ENCODE peak calls at places on chromosomes 7 and 10, in seven cellular contexts. E, K, J, T, G, X and S are unnamed samples.

GRCh38 chr10:2938869-2939268 is 128.5 kb upstream of the PFKP start:
- DNase-seq in E (peak), K (no peak), J (no peak), T (no peak), G (no peak), X (peak), S (peak)

GRCh38 chr7:158044156-158044823 is 543.3 kb downstream of the PTPRN2 start:
- DNase-seq in E (no peak), K (no peak), J (no peak), T (no peak), G (no peak), X (no peak), S (no peak)

GRCh38 chr7:22142593-22142992 is 196.9 kb upstream of the CDCA7L start:
- DNase-seq in E (no peak), K (no peak), J (no peak), T (no peak), G (no peak), X (no peak), S (no peak)

GRCh38 chr7:107230334-107230733 is 61.5 kb downstream of the HBP1 start:
- DNase-seq in E (no peak), K (no peak), J (no peak), T (no peak), G (no peak), X (no peak), S (no peak)

GRCh38 chr7:132882714-132883428 is 199.0 kb downstream of the CHCHD3 start:
- DNase-seq in E (no peak), K (no peak), J (no peak), T (no peak), G (no peak), X (no peak), S (no peak)

GRCh38 chr7:8190121-8190895 is 71.7 kb downstream of the ICA1 start:
- DNase-seq in E (peak), K (no peak), J (no peak), T (no peak), G (no peak), X (peak), S (peak)

GRCh38 chr7:50508471-50508943 is 56.7 kb downstream of the DDC start:
- DNase-seq in E (no peak), K (no peak), J (no peak), T (no peak), G (no peak), X (no peak), S (no peak)

GRCh38 chr10:28734940-28735759 is 57.8 kb downstream of the BAMBI start:
- DNase-seq in E (peak), K (no peak), J (no peak), T (no peak), G (peak), X (peak), S (peak)

GRCh38 chr7:157528785-157529341 is 192.1 kb downstream of the DNAJB6 start:
- DNase-seq in E (no peak), K (no peak), J (no peak), T (no peak), G (no peak), X (no peak), S (no peak)

GRCh38 chr10:111968624-111969023 is 214.9 kb downstream of the GPAM start:
- DNase-seq in E (peak), K (no peak), J (no peak), T (no peak), G (no peak), X (no peak), S (no peak)

GRCh38 chr10:71852335-71852937 is 1.4 kb upstream of the PSAP start:
- DNase-seq in E (no peak), K (peak), J (peak), T (no peak), G (no peak), X (no peak), S (no peak)

GRCh38 chr7:39709768-39710291 is 86.5 kb downstream of the RALA start:
- DNase-seq in E (peak), K (peak), J (no peak), T (no peak), G (no peak), X (peak), S (no peak)

GRCh38 chr10:44902838-44903545 is 8.1 kb upstream of the TMEM72 start:
- DNase-seq in E (no peak), K (no peak), J (no peak), T (no peak), G (no peak), X (no peak), S (no peak)

GRCh38 chr10:43852141-43852540 is 203.5 kb upstream of the ZNF32 start:
- DNase-seq in E (no peak), K (no peak), J (no peak), T (no peak), G (no peak), X (no peak), S (no peak)

GRCh38 chr10:43313901-43314300 is 47.0 kb upstream of the RASGEF1A start:
- DNase-seq in E (no peak), K (no peak), J (no peak), T (no peak), G (no peak), X (no peak), S (no peak)

GRCh38 chr7:45078199-45078681 is 10.5 kb downstream of the NACAD start:
- DNase-seq in E (no peak), K (no peak), J (no peak), T (no peak), G (no peak), X (no peak), S (no peak)

GRCh38 chr10:97207131-97207530 is 21.4 kb upstream of the SLIT1 start:
- DNase-seq in E (no peak), K (no peak), J (no peak), T (no peak), G (no peak), X (no peak), S (no peak)

GRCh38 chr10:17249820-17250219 is 21.8 kb downstream of the VIM start:
- DNase-seq in E (peak), K (no peak), J (no peak), T (no peak), G (no peak), X (peak), S (no peak)

GRCh38 chr10:580796-581195 is 108.7 kb downstream of the DIP2C start:
- DNase-seq in E (peak), K (no peak), J (no peak), T (no peak), G (no peak), X (peak), S (peak)

GRCh38 chr7:43303740-43304241 is 191.3 kb downstream of the HECW1 start:
- DNase-seq in E (no peak), K (no peak), J (no peak), T (no peak), G (no peak), X (peak), S (no peak)

GRCh38 chr7:77466455-77466854 is 50.3 kb upstream of the GSAP start:
- DNase-seq in E (no peak), K (no peak), J (no peak), T (no peak), G (no peak), X (no peak), S (no peak)

GRCh38 chr10:112087953-112088352 is 95.6 kb downstream of the GPAM start:
- DNase-seq in E (no peak), K (no peak), J (no peak), T (no peak), G (no peak), X (no peak), S (no peak)

GRCh38 chr10:92760609-92761008 is 70.9 kb downstream of the HHEX start:
- DNase-seq in E (peak), K (no peak), J (no peak), T (no peak), G (no peak), X (peak), S (peak)

GRCh38 chr7:149720372-149721083 is 52.9 kb downstream of the ZNF467 start:
- DNase-seq in E (no peak), K (peak), J (no peak), T (no peak), G (no peak), X (no peak), S (no peak)

GRCh38 chr10:36547965-36548364 is 577.4 kb upstream of the ANKRD30A start:
- DNase-seq in E (no peak), K (no peak), J (no peak), T (no peak), G (no peak), X (no peak), S (no peak)

GRCh38 chr7:109309790-109310189 is 740.1 kb downstream of the DNAJB9 start:
- DNase-seq in E (no peak), K (no peak), J (no peak), T (no peak), G (no peak), X (no peak), S (no peak)

GRCh38 chr7:18064242-18064838 is 36.7 kb upstream of the PRPS1L1 start:
- DNase-seq in E (peak), K (no peak), J (no peak), T (no peak), G (no peak), X (peak), S (no peak)

GRCh38 chr7:78765985-78766729 is 687.3 kb downstream of the MAGI2 start:
- DNase-seq in E (peak), K (no peak), J (no peak), T (no peak), G (no peak), X (no peak), S (no peak)

GRCh38 chr10:31929986-31930675 is 1.5 kb upstream of the ARHGAP12 start:
- DNase-seq in E (no peak), K (no peak), J (no peak), T (no peak), G (no peak), X (peak), S (no peak)

GRCh38 chr10:97520978-97521761 is 22.4 kb downstream of the UBTD1 start:
- DNase-seq in E (no peak), K (no peak), J (no peak), T (no peak), G (no peak), X (no peak), S (no peak)

GRCh38 chr7:11298220-11298619 is 324.5 kb downstream of the PHF14 start:
- DNase-seq in E (no peak), K (no peak), J (no peak), T (no peak), G (no peak), X (no peak), S (no peak)

GRCh38 chr10:132614431-132615341 is 77.1 kb downstream of the INPP5A start:
- DNase-seq in E (no peak), K (no peak), J (no peak), T (no peak), G (no peak), X (no peak), S (no peak)

GRCh38 chr7:27211694-27212316 is 11.9 kb upstream of the HOXA13 start:
- DNase-seq in E (no peak), K (no peak), J (no peak), T (no peak), G (no peak), X (no peak), S (no peak)
- H3K4me3 ChIP-seq in E (no peak), K (no peak), J (no peak), T (no peak), G (no peak), X (no peak), S (no peak)

GRCh38 chr10:101772895-101773761 is 2.8 kb downstream of the FGF8 start:
- DNase-seq in E (no peak), K (no peak), J (no peak), T (no peak), G (no peak), X (no peak), S (no peak)
- TF ChIP-seq CTCF in E (no peak), K (no peak), J (no peak), T (no peak), G (no peak), X (no peak), S (no peak)

DNA sequence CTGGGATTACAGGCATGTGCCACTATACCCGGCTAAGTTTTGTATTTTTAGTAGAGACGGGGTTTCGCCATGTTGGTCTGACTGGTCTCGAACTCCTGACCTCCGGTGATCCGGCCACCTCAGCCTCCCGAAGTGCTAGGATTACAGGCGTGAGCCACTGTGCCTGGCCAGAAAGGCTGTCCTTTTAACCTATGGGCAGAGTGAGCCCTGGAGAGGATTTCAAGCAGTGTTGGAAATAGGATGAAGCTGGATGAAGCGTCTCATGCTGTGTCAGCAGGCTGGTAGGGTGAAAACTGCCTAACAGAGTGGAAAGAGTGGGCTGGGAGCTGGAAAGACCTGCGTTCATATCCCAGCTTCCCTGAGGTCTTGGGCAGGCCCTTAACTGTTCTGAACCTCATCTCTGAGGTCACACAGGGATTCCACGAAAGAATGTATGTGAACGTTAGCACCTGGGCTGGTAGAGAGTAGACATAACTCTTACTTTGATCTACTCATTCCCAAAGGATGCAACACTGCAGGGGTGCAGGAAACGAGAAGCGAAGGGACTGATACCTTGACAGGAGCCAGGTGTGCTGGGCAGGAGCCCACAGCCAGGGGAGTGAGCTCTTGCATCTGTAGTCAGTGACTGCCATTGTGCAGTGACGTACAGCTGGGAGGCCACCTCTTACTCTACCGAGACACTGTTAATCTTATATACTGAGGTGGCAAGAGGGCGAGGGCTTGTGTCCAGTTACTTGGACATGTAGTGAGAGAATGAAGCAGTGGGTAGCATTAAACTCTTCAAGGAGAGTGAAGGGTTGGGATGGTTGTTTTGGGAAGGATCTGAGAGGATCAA is 34.2 kb downstream of the WBP1L start:
- DNase-seq in E (no peak), K (no peak), J (no peak), T (no peak), G (no peak), X (no peak), S (no peak)
- H3K4me3 ChIP-seq in E (no peak), K (peak), J (no peak), T (no peak), G (no peak), X (peak), S (no peak)

DNA sequence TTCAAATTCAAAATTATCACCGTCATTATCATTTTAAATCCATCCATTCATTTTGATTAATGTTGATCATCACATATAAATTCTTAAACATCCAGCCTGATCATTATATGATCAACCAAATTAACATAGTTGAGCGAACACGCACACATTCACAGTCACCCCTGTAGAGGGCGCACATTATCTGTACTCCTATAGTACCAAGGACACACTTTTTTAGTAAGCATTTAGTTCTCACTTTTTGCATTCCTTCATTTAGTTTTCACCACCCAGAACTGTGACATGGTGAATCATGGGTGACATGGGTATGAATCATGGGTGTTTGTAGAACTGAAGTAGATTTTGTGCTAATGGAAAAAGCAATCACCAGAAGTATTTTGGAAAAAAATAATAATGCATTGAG is 26.0 kb upstream of the ZNF735 start:
- DNase-seq in E (no peak), K (no peak), J (no peak), T (no peak), G (no peak), X (peak), S (no peak)
- TF ChIP-seq CTCF in E (no peak), K (peak), J (no peak), T (no peak), G (no peak), X (peak), S (peak)

DNA sequence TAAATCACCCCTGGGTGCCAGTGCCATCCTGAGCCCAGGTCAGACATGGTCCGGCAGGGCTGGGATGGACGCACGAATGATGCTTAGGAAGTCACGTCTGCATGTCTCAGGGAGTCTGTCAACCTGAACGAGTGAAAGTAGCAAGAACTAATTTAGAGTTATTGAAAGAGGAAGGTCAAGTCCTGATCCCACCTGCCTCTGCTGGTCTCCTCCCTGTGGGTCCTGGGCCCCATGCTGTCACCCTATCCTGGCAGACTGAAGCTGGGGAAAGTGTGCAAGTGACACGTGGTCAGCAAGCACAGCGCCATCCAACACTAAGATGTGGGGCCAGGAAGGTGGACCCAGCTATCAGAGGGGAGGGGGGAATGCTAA is 26.1 kb upstream of the GRID1 start:
- DNase-seq in E (no peak), K (no peak), J (no peak), T (no peak), G (no peak), X (no peak), S (no peak)
- H3K4me3 ChIP-seq in E (no peak), K (no peak), J (no peak), T (no peak), G (no peak), X (no peak), S (no peak)

DNA sequence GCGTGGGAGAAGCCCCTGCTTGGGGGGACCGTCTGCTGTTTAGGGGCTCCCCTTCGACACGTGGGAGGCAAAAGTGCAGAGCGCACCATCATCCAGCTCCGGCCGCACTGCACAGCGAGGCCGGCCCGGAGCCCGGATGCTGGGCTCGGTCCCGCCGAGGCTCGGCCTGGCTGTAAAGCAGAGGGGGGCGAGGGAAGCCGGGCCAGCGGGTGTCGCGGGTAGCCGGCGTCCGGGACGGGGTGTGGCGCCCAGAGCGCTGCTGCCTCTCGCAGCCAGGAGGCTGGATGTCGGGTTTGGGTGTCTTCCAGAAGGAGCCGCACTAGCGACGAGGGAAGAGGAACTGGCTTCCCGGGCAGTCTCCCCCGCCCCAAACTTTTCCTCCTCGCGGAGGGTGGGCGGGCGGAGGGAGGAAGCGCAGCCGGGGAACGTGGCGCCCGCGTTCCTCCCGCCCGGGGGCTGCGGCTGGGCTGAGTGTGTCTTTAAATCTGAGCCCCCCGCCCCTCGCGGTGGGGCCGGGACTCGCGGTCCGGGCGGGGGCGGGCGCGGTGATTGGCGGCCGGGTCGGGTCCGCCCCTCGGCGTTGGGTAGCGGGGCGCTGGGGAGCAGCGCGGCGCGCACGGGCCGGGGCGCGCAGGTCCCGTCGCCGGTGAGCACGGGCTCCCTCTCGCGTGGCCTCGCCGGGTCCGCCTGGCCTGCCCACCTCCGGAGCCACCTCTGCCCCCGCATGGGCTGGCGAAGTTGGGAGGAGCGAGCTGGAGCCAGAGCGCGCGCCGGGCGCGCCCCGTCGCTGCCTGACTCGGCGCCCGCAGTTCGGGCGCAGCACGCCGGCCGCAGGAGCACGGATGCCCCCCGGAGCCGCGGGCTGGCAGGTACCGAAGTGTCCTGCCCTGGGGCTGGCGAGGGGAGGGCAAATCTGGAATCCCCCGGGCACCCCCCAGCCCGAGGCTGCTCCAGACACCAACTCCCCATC is at the start of gene PALD1:
- DNase-seq in E (no peak), K (peak), J (peak), T (no peak), G (peak), X (peak), S (no peak)
- TF ChIP-seq CTCF in E (no peak), K (peak), J (no peak), T (peak), G (no peak), X (no peak), S (no peak)

GRCh38 chr7:106009511-106010226 is 46.6 kb downstream of the CDHR3 start:
- DNase-seq in E (peak), K (peak), J (peak), T (peak), G (peak), X (peak), S (peak)
- H3K4me3 ChIP-seq in E (peak), K (peak), J (no peak), T (no peak), G (no peak), X (peak), S (peak)

DNA sequence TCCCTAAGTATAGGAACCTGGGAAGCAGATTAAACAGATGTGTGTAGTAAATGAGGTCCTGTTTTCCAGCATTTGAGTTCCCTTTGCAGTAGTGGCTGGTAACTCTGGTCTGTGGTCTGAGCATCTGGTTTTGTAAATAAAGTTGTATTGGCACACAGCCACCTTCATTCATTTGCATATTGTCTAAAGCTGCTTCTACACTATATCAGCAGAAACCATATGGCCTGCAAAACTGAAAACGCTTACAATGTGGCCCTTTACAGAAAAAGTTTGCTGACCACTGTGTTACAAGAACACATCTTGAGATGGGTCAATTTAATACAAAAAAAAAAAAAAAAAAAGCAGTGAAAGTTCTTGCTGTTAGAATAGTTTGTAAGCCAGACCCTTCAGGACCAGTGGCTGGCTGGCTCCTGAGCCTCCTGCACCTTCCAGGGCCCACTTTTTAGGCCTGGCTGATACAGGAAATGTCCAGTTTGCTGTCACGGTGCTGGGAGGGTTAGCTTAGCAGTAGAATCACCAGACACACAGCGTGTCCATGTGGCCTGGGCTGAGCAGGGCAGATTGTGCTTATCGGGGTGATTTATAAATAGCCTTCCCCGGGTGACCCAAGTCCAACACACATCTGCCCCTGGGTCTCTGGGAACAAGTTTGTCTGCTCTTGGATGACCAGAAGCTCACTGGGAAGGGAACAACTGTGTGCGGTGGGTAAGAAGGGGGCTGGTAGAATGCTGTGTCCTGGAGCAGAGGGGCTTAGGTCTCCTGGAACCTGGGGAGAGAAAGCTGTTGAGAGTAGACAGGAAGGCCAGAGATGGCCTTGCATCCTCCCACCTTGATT is 1.4 kb downstream of the C10orf71 start:
- DNase-seq in E (peak), K (peak), J (no peak), T (no peak), G (no peak), X (no peak), S (no peak)
- TF ChIP-seq CTCF in E (no peak), K (no peak), J (no peak), T (no peak), G (no peak), X (no peak), S (no peak)